ENCODE peak calls at places on chromosome 1, in five cellular contexts. E is bronchial epithelial cell, A is RWPE2, Q is GM23248, W is dermis blood vessel endothelial cell. D is an unnamed sample.

GRCh38 chr1:203528098-203528497 is 34.1 kb downstream of the OPTC start:
- DNase-seq in E (no peak), A (no peak), Q (no peak), W (no peak), D (no peak)

GRCh38 chr1:178382372-178382771 is 114.4 kb downstream of the CLEC20A start:
- DNase-seq in E (no peak), A (no peak), Q (no peak), W (no peak), D (no peak)

GRCh38 chr1:229860926-229861325 is 206.1 kb upstream of the GALNT2 start:
- DNase-seq in E (no peak), A (no peak), Q (no peak), W (no peak), D (no peak)

GRCh38 chr1:96214982-96215381 is 506.6 kb upstream of the PTBP2 start:
- DNase-seq in E (no peak), A (no peak), Q (peak; percentile 4), W (no peak), D (no peak)

GRCh38 chr1:15384301-15384901 is 25.3 kb upstream of the EFHD2 start:
- DNase-seq in E (no peak), A (no peak), Q (no peak), W (no peak), D (no peak)

GRCh38 chr1:230286166-230286889 is 139.8 kb downstream of the PGBD5 start:
- DNase-seq in E (no peak), A (no peak), Q (no peak), W (no peak), D (no peak)

GRCh38 chr1:98422821-98423220 is 238.7 kb upstream of the SNX7 start:
- DNase-seq in E (no peak), A (no peak), Q (no peak), W (no peak), D (no peak)

GRCh38 chr1:231046730-231047395 is 6.8 kb upstream of the FAM89A start:
- DNase-seq in E (no peak), A (no peak), Q (no peak), W (no peak), D (no peak)

GRCh38 chr1:117976381-117976780 is 46.8 kb downstream of the WDR3 start:
- DNase-seq in E (no peak), A (no peak), Q (no peak), W (no peak), D (no peak)

GRCh38 chr1:171267391-171267790 is 19.1 kb downstream of the FMO1 start:
- DNase-seq in E (peak; percentile 97), A (no peak), Q (peak; percentile 36), W (no peak), D (no peak)

GRCh38 chr1:77834771-77835334 is 53.6 kb upstream of the NEXN start:
- DNase-seq in E (no peak), A (no peak), Q (peak; percentile 63), W (peak; percentile 58), D (no peak)

GRCh38 chr1:38815903-38816627 is 43.5 kb downstream of the RRAGC start:
- DNase-seq in E (no peak), A (no peak), Q (peak; percentile 29), W (no peak), D (no peak)

GRCh38 chr1:25971044-25971881 is 26.6 kb downstream of the PAFAH2 start:
- DNase-seq in E (no peak), A (no peak), Q (no peak), W (no peak), D (no peak)

GRCh38 chr1:112840631-112841624 is 115.1 kb downstream of the SLC16A1 start:
- DNase-seq in E (peak; percentile 36), A (no peak), Q (peak; percentile 17), W (peak; percentile 53), D (no peak)